ENCODE peak calls at places on chromosomes 12 and 14, in five cellular contexts. N is transverse colon; O is GM23248; S is CD4-positive, alpha-beta T cell; V is NCI-H748 treated with DMSO at 0.1 percent for 48 hours. M is an unnamed sample.

GRCh38 chr12:70080577-70080976 is 162.7 kb upstream of the CNOT2 start:
- DNase-seq in N (no peak), S (no peak), O (no peak), V (no peak), M (no peak)

GRCh38 chr14:60189923-60190840 is 25.0 kb upstream of the DHRS7 start:
- DNase-seq in O (peak; percentile 30), S (no peak), V (no peak), N (no peak), M (no peak)

GRCh38 chr14:62428429-62429203 is 616.6 kb downstream of the KCNH5 start:
- DNase-seq in O (no peak), N (no peak), V (no peak), S (no peak), M (no peak)

GRCh38 chr12:112121780-112122565 is 3.4 kb upstream of the TRAFD1 start:
- DNase-seq in N (peak; percentile 64), S (no peak), V (no peak), O (peak; percentile 86), M (no peak)

GRCh38 chr12:19276767-19277166 is 147.2 kb downstream of the PLEKHA5 start:
- DNase-seq in N (no peak), S (no peak), V (no peak), O (no peak), M (no peak)

GRCh38 chr12:116924558-116925453 is 14.1 kb downstream of the FBXW8 start:
- DNase-seq in N (peak; percentile 14), O (peak; percentile 89), S (peak; percentile 50), V (no peak), M (no peak)

GRCh38 chr14:61296707-61297502 is 15.8 kb upstream of the TMEM30B start:
- DNase-seq in S (no peak), V (peak; percentile 37), N (no peak), O (peak; percentile 67), M (peak; percentile 42)

GRCh38 chr14:71204231-71204630 is 297.0 kb downstream of the PCNX1 start:
- DNase-seq in N (no peak), S (no peak), O (no peak), V (no peak), M (no peak)

GRCh38 chr12:2101359-2101758 is 48.6 kb downstream of the CACNA1C start:
- DNase-seq in V (no peak), S (no peak), O (no peak), N (no peak), M (no peak)

GRCh38 chr12:99453831-99454538 is 193.6 kb upstream of the GARIN6 start:
- DNase-seq in S (no peak), N (no peak), V (no peak), O (peak; percentile 23), M (peak; percentile 19)

GRCh38 chr12:132174703-132175490 is 30.6 kb downstream of the NOC4L start:
- DNase-seq in O (no peak), S (no peak), V (no peak), N (no peak), M (no peak)

GRCh38 chr12:89448526-89448925 is 76.1 kb downstream of the GALNT4 start:
- DNase-seq in O (no peak), V (no peak), N (no peak), S (no peak), M (no peak)

GRCh38 chr12:129614221-129614885 is 289.5 kb downstream of the TMEM132D start:
- DNase-seq in S (no peak), N (no peak), V (no peak), O (no peak), M (no peak)

GRCh38 chr12:11827096-11827841 is 177.8 kb downstream of the ETV6 start:
- DNase-seq in V (no peak), N (no peak), O (peak; percentile 54), S (no peak), M (no peak)

GRCh38 chr14:92863281-92863680 is 59.7 kb upstream of the CHGA start:
- DNase-seq in S (no peak), O (no peak), V (peak; percentile 91), N (no peak), M (no peak)

GRCh38 chr12:87428701-87429277 is 600.4 kb downstream of the C12orf50 start:
- DNase-seq in O (peak; percentile 58), N (no peak), S (no peak), V (no peak), M (peak; percentile 75)

GRCh38 chr14:87231336-87232026 is 761.5 kb downstream of the GALC start:
- DNase-seq in S (no peak), N (no peak), O (peak; percentile 12), V (no peak), M (peak; percentile 16)

GRCh38 chr12:108950991-108951739 is 69.7 kb downstream of the SVOP start:
- DNase-seq in S (peak; percentile 59), O (peak; percentile 75), N (peak; percentile 81), V (peak; percentile 42), M (peak; percentile 44)

GRCh38 chr12:42364692-42365091 is 38.7 kb downstream of the PPHLN1 start:
- DNase-seq in O (no peak), S (no peak), V (no peak), N (no peak), M (no peak)

GRCh38 chr14:52078721-52079120 is 9.9 kb upstream of the NID2 start:
- DNase-seq in S (no peak), V (no peak), N (no peak), O (no peak), M (no peak)

GRCh38 chr14:58768977-58769376 is 131.2 kb downstream of the DACT1 start:
- DNase-seq in N (no peak), O (no peak), V (no peak), S (no peak), M (no peak)

GRCh38 chr12:82910246-82910893 is 223.7 kb downstream of the TMTC2 start:
- DNase-seq in N (no peak), S (no peak), O (no peak), V (no peak), M (no peak)

GRCh38 chr12:113260127-113260526 is 38.9 kb downstream of the TPCN1 start:
- DNase-seq in S (no peak), V (peak; percentile 55), O (no peak), N (no peak), M (no peak)

GRCh38 chr14:105168496-105168978 is at the start of gene JAG2:
- DNase-seq in S (peak; percentile 47), V (peak; percentile 38), O (peak; percentile 33), N (peak; percentile 57), M (no peak)

GRCh38 chr14:61187642-61187905 is 93.6 kb downstream of the TMEM30B start:
- DNase-seq in V (no peak), O (no peak), N (no peak), S (no peak), M (no peak)

GRCh38 chr12:7374423-7375144 is 69.4 kb downstream of the CD163L1 start:
- DNase-seq in S (no peak), O (peak; percentile 69), V (no peak), N (peak; percentile 42), M (peak; percentile 8)

GRCh38 chr12:75208851-75209781 is 523 bp downstream of the KCNC2 start:
- DNase-seq in O (peak; percentile 51), S (no peak), V (peak; percentile 27), N (no peak), M (peak; percentile 8)

GRCh38 chr14:99261916-99262787 is 9.8 kb downstream of the BCL11B start:
- DNase-seq in N (peak; percentile 57), S (peak; percentile 97), O (no peak), V (no peak), M (no peak)

GRCh38 chr12:90086281-90086680 is 377.6 kb upstream of the ATP2B1 start:
- DNase-seq in O (peak; percentile 71), N (no peak), V (no peak), S (no peak), M (no peak)

GRCh38 chr12:44000309-44000952 is 164.6 kb downstream of the TMEM117 start:
- DNase-seq in V (no peak), O (peak; percentile 80), S (no peak), N (no peak), M (peak; percentile 18)

GRCh38 chr12:48977290-48978281 is 536 bp upstream of the WNT1 start:
- DNase-seq in V (no peak), O (peak; percentile 82), N (peak; percentile 71), S (peak; percentile 76), M (no peak)

GRCh38 chr12:99087278-99087677 is 442.2 kb downstream of the APAF1 start:
- DNase-seq in O (peak; percentile 1), N (no peak), S (no peak), V (peak; percentile 93), M (no peak)

GRCh38 chr12:121958521-121959240 is 40.3 kb downstream of the CFAP251 start:
- DNase-seq in N (no peak), O (peak; percentile 38), S (no peak), V (no peak), M (no peak)

GRCh38 chr14:77067632-77068514 is 30.2 kb upstream of the CIPC start:
- DNase-seq in O (peak; percentile 82), N (peak; percentile 78), S (peak; percentile 33), V (peak; percentile 66), M (no peak)

GRCh38 chr12:89236748-89237428 is 115.4 kb downstream of the DUSP6 start:
- DNase-seq in O (peak; percentile 53), N (no peak), S (no peak), V (no peak), M (no peak)

GRCh38 chr12:26327975-26328635 is 132.7 kb downstream of the SSPN start:
- DNase-seq in N (no peak), S (no peak), O (no peak), V (no peak), M (no peak)

GRCh38 chr12:51028811-51029146 is 2.6 kb upstream of the SLC11A2 start:
- DNase-seq in V (no peak), S (no peak), O (peak; percentile 45), N (no peak), M (no peak)

GRCh38 chr14:52188381-52188780 is 79.1 kb upstream of the PTGDR start:
- DNase-seq in V (no peak), S (no peak), N (no peak), O (no peak), M (no peak)

M was measured in foreskin melanocyte.